ENCODE peak calls at places on chromosomes 3 and 15, in five cellular contexts. Q, U, Y, K and C are unnamed samples.
A peak's percentile ranks its signal among the peaks of the same experiment; 100 is the strongest.

GRCh38 chr3:13494463-13495350 is 14.6 kb downstream of the HDAC11 start:
- DNase-seq in Q (no peak), U (no peak), Y (peak; percentile 83), K (no peak), C (peak; percentile 70)

GRCh38 chr3:162764672-162765071 is 1268.1 kb downstream of the OTOL1 start:
- DNase-seq in Q (no peak), U (no peak), Y (no peak), K (no peak), C (no peak)

GRCh38 chr3:197482001-197482400 is 73.8 kb downstream of the BDH1 start:
- DNase-seq in Q (no peak), U (no peak), Y (no peak), K (no peak), C (no peak)

GRCh38 chr15:80151148-80151547 is 1.7 kb upstream of the FAH start:
- DNase-seq in Q (no peak), U (no peak), Y (no peak), K (no peak), C (no peak)

GRCh38 chr3:29649815-29650547 is 369.1 kb downstream of the RBMS3 start:
- DNase-seq in Q (no peak), U (no peak), Y (peak; percentile 18), K (no peak), C (no peak)

GRCh38 chr3:196073188-196073838 is 8.6 kb downstream of the TFRC start:
- DNase-seq in Q (peak; percentile 76), U (peak; percentile 45), Y (peak; percentile 59), K (peak; percentile 36), C (no peak)

GRCh38 chr3:137163958-137164357 is 206.2 kb downstream of the IL20RB start:
- DNase-seq in Q (no peak), U (no peak), Y (no peak), K (no peak), C (no peak)

GRCh38 chr3:110198717-110199587 is 861.6 kb upstream of the DPPA4 start:
- DNase-seq in Q (no peak), U (no peak), Y (no peak), K (no peak), C (peak; percentile 74)

GRCh38 chr15:67133026-67133425 is 67.6 kb downstream of the SMAD3 start:
- DNase-seq in Q (no peak), U (no peak), Y (no peak), K (no peak), C (peak; percentile 8)

GRCh38 chr3:153442799-153443487 is 280.9 kb downstream of the RAP2B start:
- DNase-seq in Q (no peak), U (no peak), Y (no peak), K (no peak), C (no peak)

GRCh38 chr15:70154440-70155347 is 57.0 kb upstream of the TLE3 start:
- DNase-seq in Q (no peak), U (no peak), Y (no peak), K (no peak), C (peak; percentile 56)

GRCh38 chr15:48473667-48474066 is 142.4 kb downstream of the DUT start:
- DNase-seq in Q (no peak), U (no peak), Y (no peak), K (no peak), C (no peak)

GRCh38 chr3:143775401-143775970 is 72.8 kb downstream of the SLC9A9 start:
- DNase-seq in Q (peak; percentile 6), U (no peak), Y (no peak), K (no peak), C (no peak)

GRCh38 chr3:139588450-139588849 is 48.9 kb upstream of the RBP1 start:
- DNase-seq in Q (no peak), U (no peak), Y (no peak), K (no peak), C (no peak)

GRCh38 chr3:9808345-9809037 is 1.6 kb upstream of the TTLL3 start:
- DNase-seq in Q (peak; percentile 39), U (no peak), Y (no peak), K (peak; percentile 27), C (no peak)